ENCODE peak calls at places on chromosomes 12 and 14, in ten cellular contexts. C is right cardiac atrium, E is Peyer's patch, R is skeletal muscle cell, B is thoracic aorta, L is foreskin fibroblast, U is GM23338, V is A549, T is MG63, X is spleen. O is an unnamed sample.

GRCh38 chr14:99781091-99781490 is 12.1 kb upstream of the EML1 start:
- DNase-seq in U (no peak), R (no peak), T (no peak), X (no peak), V (no peak), B (no peak), C (no peak), E (no peak), L (no peak), O (no peak)

GRCh38 chr12:132363661-132364347 is 34.4 kb upstream of the GALNT9 start:
- DNase-seq in L (no peak), T (no peak), U (no peak), E (no peak), V (no peak), R (no peak), X (no peak), B (no peak), C (no peak), O (peak; percentile 33)

GRCh38 chr14:91008759-91009409 is 51.6 kb downstream of the RPS6KA5 start:
- DNase-seq in B (no peak), L (no peak), C (peak; percentile 37), V (peak; percentile 12), R (no peak), X (no peak), E (no peak), U (no peak), T (no peak), O (no peak)

GRCh38 chr12:53844989-53845836 is 93.4 kb upstream of the HOXC13 start:
- DNase-seq in T (peak; percentile 89), B (no peak), X (no peak), V (peak; percentile 72), U (peak; percentile 47), E (no peak), C (no peak), R (no peak), L (peak; percentile 50), O (peak; percentile 91)

GRCh38 chr12:48961331-48961730 is 4.0 kb upstream of the ARF3 start:
- DNase-seq in B (no peak), U (no peak), R (no peak), E (no peak), X (no peak), L (no peak), T (no peak), V (no peak), C (no peak), O (no peak)

GRCh38 chr14:69827560-69827959 is 30.5 kb upstream of the SLC10A1 start:
- DNase-seq in R (no peak), L (no peak), E (no peak), B (no peak), U (no peak), T (peak; percentile 61), V (no peak), C (no peak), X (no peak), O (no peak)

GRCh38 chr14:30656190-30656632 is 34.1 kb downstream of the SCFD1 start:
- DNase-seq in L (peak; percentile 13), C (peak; percentile 47), T (no peak), X (no peak), R (no peak), E (no peak), V (peak; percentile 39), U (peak; percentile 73), B (no peak), O (no peak)

GRCh38 chr14:71492346-71492745 is 439.9 kb upstream of the RGS6 start:
- DNase-seq in B (no peak), E (no peak), C (no peak), U (no peak), X (no peak), R (no peak), V (no peak), T (peak; percentile 18), L (no peak), O (no peak)

GRCh38 chr14:89881839-89882238 is 72.7 kb downstream of the EFCAB11 start:
- DNase-seq in U (no peak), V (no peak), R (no peak), X (no peak), B (no peak), L (no peak), C (no peak), T (no peak), E (no peak), O (no peak)
- H3K4me3 ChIP-seq in U (no peak overlapping the region), V (no peak overlapping the region), R (no peak overlapping the region), X (no peak overlapping the region), B (no peak overlapping the region), L (no peak overlapping the region), C (no peak overlapping the region), T (no peak overlapping the region), E (no peak overlapping the region), O (no peak overlapping the region)

DNA sequence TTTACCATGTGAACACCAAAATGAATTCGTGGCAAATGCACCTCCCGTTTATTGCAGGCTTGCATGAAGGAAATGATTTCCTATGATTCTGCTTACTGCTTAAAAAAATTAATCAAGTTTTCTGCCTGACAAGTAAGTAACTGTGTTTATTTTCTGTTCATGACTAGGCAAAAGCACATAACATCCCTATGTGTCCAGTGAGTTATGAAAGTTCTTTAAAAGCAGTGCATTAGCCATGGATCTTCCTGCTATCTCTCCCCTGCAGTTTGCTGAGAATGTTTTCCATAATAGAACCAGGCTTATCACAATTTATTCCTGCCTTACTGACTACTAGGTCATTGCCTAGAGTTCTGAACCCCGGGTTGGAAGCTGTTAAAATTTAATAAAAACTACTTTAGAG is 20.4 kb downstream of the GPR65 start:
- DNase-seq in R (no peak), L (no peak), T (no peak), E (no peak), C (no peak), B (no peak), X (no peak), V (no peak), U (no peak), O (no peak)
- H3K4me3 ChIP-seq in R (no peak overlapping the region), L (no peak overlapping the region), T (no peak overlapping the region), E (no peak overlapping the region), C (no peak overlapping the region), B (no peak overlapping the region), X (no peak overlapping the region), V (no peak overlapping the region), U (no peak overlapping the region), O (no peak overlapping the region)

GRCh38 chr12:92557422-92557724 is 145.4 kb upstream of the PLEKHG7 start:
- DNase-seq in R (no peak), L (no peak), E (no peak), B (no peak), U (no peak), C (no peak), V (no peak), T (no peak), X (no peak), O (no peak)
- H3K4me3 ChIP-seq in R (no peak overlapping the region), L (no peak overlapping the region), E (no peak overlapping the region), B (no peak overlapping the region), U (no peak overlapping the region), C (no peak overlapping the region), V (no peak overlapping the region), T (no peak overlapping the region), X (no peak overlapping the region), O (no peak overlapping the region)

DNA sequence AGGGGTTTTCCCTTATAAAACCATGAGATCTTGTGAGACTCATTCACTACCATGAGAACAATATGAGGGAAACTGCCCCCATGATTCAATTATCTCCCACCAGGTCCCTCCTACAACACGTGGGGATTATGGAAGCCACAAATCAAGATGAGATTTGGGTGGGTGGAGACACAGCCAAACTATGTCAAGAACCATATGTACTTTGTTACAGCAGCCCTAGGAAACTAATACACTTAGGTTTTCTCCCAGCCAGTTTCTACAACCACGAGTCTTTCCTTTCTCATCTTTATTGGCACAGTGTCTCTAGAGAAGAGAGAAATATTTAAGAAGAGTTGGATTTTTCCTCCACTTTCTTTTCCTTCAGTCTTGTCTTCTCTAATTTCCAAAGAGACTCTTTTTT is 72.5 kb downstream of the BTG1 start:
- DNase-seq in R (no peak), B (no peak), U (no peak), X (no peak), V (no peak), T (no peak), C (no peak), L (no peak), E (no peak), O (no peak)
- H3K4me3 ChIP-seq in R (no peak overlapping the region), B (no peak overlapping the region), U (no peak overlapping the region), X (no peak overlapping the region), V (no peak overlapping the region), T (no peak overlapping the region), C (no peak overlapping the region), L (no peak overlapping the region), E (no peak overlapping the region), O (no peak overlapping the region)

GRCh38 chr12:78037707-78038106 is 207.0 kb downstream of the NAV3 start:
- DNase-seq in V (no peak), U (peak; percentile 38), L (no peak), X (no peak), E (no peak), B (no peak), C (no peak), R (no peak), T (no peak), O (no peak)

GRCh38 chr12:78036889-78037288 is 206.2 kb downstream of the NAV3 start:
- DNase-seq in X (no peak), L (no peak), T (no peak), B (no peak), R (no peak), U (no peak), E (no peak), V (no peak), C (no peak), O (no peak)

GRCh38 chr12:78038541-78038940 is 207.8 kb downstream of the NAV3 start:
- DNase-seq in R (no peak), U (no peak), X (no peak), B (no peak), C (no peak), L (no peak), T (no peak), E (no peak), V (no peak), O (no peak)

GRCh38 chr12:78034025-78034424 is 203.3 kb downstream of the NAV3 start:
- DNase-seq in T (no peak), R (peak; percentile 63), B (no peak), V (no peak), X (no peak), E (no peak), L (peak; percentile 3), C (no peak), U (no peak), O (no peak)

DNA sequence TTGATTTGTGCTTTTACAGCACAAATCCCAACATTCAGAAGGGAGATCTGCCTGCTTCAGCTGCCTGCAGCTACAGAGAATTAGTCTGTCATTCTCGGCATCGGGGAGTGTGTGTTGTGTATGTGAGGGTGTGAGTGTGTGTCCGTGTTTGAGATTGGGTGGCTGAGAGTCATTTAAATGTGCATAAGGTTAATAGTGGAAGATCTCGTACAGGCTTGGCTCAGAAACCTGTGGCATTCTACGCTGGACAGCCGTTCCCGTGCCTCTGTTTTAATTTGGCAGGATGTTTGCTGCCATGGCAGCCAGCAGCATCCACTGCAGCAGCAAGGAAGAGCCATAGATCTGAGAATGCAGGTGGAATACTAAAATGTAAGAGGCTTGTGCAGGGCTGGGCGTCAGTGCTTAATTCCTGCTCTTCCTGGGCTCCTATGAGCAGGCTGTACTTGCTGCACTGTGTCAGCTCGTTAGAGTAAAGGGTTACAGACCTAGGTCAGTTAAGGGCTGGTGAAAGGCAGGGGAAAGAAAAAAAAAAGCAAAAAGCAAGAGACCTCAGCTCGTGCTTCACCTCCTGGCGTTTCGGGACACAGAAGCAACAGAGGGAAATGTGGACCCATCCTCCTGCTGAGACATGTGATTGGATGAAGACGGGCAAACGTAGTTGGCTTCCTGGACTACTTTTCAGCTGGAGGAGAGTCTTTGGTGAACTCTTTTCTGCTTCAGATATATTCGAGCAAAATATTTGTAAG is 205.4 kb downstream of the NAV3 start:
- DNase-seq in L (no peak), X (no peak), T (no peak), B (no peak), V (no peak), C (peak; percentile 53), U (peak; percentile 17), E (no peak), R (no peak), O (no peak)
- H3K4me3 ChIP-seq in L (peak overlapping the region; percentile 28), X (no peak overlapping the region), T (no peak overlapping the region), B (no peak overlapping the region), V (no peak overlapping the region), C (no peak overlapping the region), U (no peak overlapping the region), E (no peak overlapping the region), R (no peak overlapping the region), O (no peak overlapping the region)